ENCODE peak calls at places on chromosome 3, in five cellular contexts. G, R, X, F and K are unnamed samples.

GRCh38 chr3:41198950-41199865 is at the start of gene CTNNB1:
- DNase-seq in G (peak), X (peak), R (peak), F (peak), K (peak)

GRCh38 chr3:28267984-28268849 is 26.8 kb downstream of the CMC1 start:
- DNase-seq in F (peak), X (no peak), G (peak), R (no peak), K (no peak)

GRCh38 chr3:159191454-159191853 is 389.6 kb downstream of the MFSD1 start:
- DNase-seq in X (no peak), G (peak), F (peak), R (no peak), K (no peak)

GRCh38 chr3:194350726-194351071 is 429 bp downstream of the CPN2 start:
- DNase-seq in F (no peak), G (no peak), R (no peak), X (no peak), K (no peak)

GRCh38 chr3:120506076-120506827 is 55.5 kb upstream of the FSTL1 start:
- DNase-seq in G (no peak), R (no peak), X (no peak), F (peak), K (no peak)

GRCh38 chr3:64011685-64012084 is 11.6 kb downstream of the PSMD6 start:
- DNase-seq in R (no peak), G (peak), F (peak), X (peak), K (no peak)

GRCh38 chr3:170584585-170585007 is 1.3 kb downstream of the SLC7A14 start:
- DNase-seq in R (peak), X (peak), F (peak), G (peak), K (peak)

GRCh38 chr3:195255176-195255500 is 15.8 kb downstream of the XXYLT1 start:
- DNase-seq in X (no peak), R (no peak), F (no peak), G (no peak), K (no peak)

GRCh38 chr3:115916866-115917265 is 293.6 kb downstream of the GAP43 start:
- DNase-seq in X (no peak), R (no peak), F (no peak), G (no peak), K (no peak)

GRCh38 chr3:117657278-117657677 is 947.7 kb downstream of the TUSC7 start:
- DNase-seq in R (no peak), F (no peak), X (no peak), G (no peak), K (no peak)

GRCh38 chr3:153495422-153495821 is 333.4 kb downstream of the RAP2B start:
- DNase-seq in X (no peak), G (no peak), R (no peak), F (no peak), K (no peak)

GRCh38 chr3:154176036-154176435 is 54.8 kb downstream of the ARHGEF26 start:
- DNase-seq in X (no peak), R (no peak), F (peak), G (no peak), K (no peak)

GRCh38 chr3:9169326-9169725 is 80.1 kb downstream of the SRGAP3 start:
- DNase-seq in G (peak), R (no peak), X (no peak), F (no peak), K (no peak)

GRCh38 chr3:13452490-13453335 is 27.4 kb upstream of the HDAC11 start:
- DNase-seq in R (no peak), F (peak), X (peak), G (peak), K (no peak)

GRCh38 chr3:58497074-58497473 is 5.2 kb downstream of the KCTD6 start:
- DNase-seq in X (no peak), G (no peak), F (peak), R (no peak), K (no peak)

GRCh38 chr3:113514265-113514769 is 639 bp downstream of the SPICE1 start:
- DNase-seq in R (no peak), G (no peak), F (no peak), X (no peak), K (no peak)

GRCh38 chr3:100463002-100463401 is 29.4 kb upstream of the TMEM45A start:
- DNase-seq in F (peak), G (peak), R (no peak), X (peak), K (no peak)

GRCh38 chr3:120090422-120090821 is 3.8 kb downstream of the GSK3B start:
- DNase-seq in X (no peak), G (no peak), R (no peak), F (no peak), K (no peak)

GRCh38 chr3:35528728-35529127 is 110.6 kb upstream of the ARPP21 start:
- DNase-seq in R (no peak), F (no peak), X (no peak), G (no peak), K (no peak)

GRCh38 chr3:46988616-46989015 is 9.2 kb downstream of the NBEAL2 start:
- DNase-seq in R (no peak), G (no peak), X (no peak), F (no peak), K (no peak)

GRCh38 chr3:189853906-189854305 is 222.7 kb downstream of the TP63 start:
- DNase-seq in G (no peak), X (no peak), R (no peak), F (no peak), K (no peak)

GRCh38 chr3:190526787-190527767 is 13.2 kb downstream of the IL1RAP start:
- DNase-seq in G (peak), R (no peak), X (no peak), F (peak), K (no peak)

GRCh38 chr3:52446631-52447511 is 2.0 kb upstream of the SEMA3G start:
- DNase-seq in R (peak), G (peak), F (peak), X (peak), K (no peak)

GRCh38 chr3:185188816-185189215 is 36.0 kb upstream of the C3orf70 start:
- DNase-seq in G (no peak), X (no peak), R (no peak), F (no peak), K (no peak)